ENCODE peak calls at places on chromosomes 6 and 20, in nine cellular contexts. D is AG04450, W is AG10803, J is bronchial epithelial cell, L is cardiac fibroblast, V is PC-3, A is A549, K is brain microvascular endothelial cell, Z is BE2C. Y is an unnamed sample.

GRCh38 chr20:10469599-10469998 is 34.5 kb downstream of the SLX4IP start:
- DNase-seq in D (peak), W (peak), J (peak), L (peak), V (peak), A (peak), K (peak), Z (peak), Y (peak)

GRCh38 chr20:10540636-10541493 is 105.8 kb downstream of the SLX4IP start:
- DNase-seq in D (no peak), W (peak), J (peak), L (peak), V (peak), A (peak), K (peak), Z (no peak), Y (peak)

GRCh38 chr6:136923116-136923953 is 1.2 kb downstream of the SLC35D3 start:
- DNase-seq in D (no peak), W (no peak), J (no peak), L (no peak), V (no peak), A (no peak), K (no peak), Z (no peak), Y (no peak)

GRCh38 chr20:1509237-1509636 is 18.0 kb upstream of the SIRPB2 start:
- DNase-seq in D (no peak), W (peak), J (peak), L (peak), V (peak), A (peak), K (peak), Z (peak), Y (peak)

GRCh38 chr6:10422282-10423034 is 7.6 kb upstream of the TFAP2A start:
- DNase-seq in D (no peak), W (no peak), J (no peak), L (no peak), V (no peak), A (no peak), K (no peak), Z (no peak), Y (no peak)

GRCh38 chr6:37502703-37503485 is 3.2 kb upstream of the CCDC167 start:
- DNase-seq in D (no peak), W (no peak), J (no peak), L (no peak), V (no peak), A (no peak), K (no peak), Z (no peak), Y (no peak)

GRCh38 chr6:163780993-163781392 is 366.5 kb downstream of the QKI start:
- DNase-seq in D (no peak), W (no peak), J (no peak), L (no peak), V (no peak), A (no peak), K (no peak), Z (peak), Y (no peak)

GRCh38 chr6:52013035-52013434 is 74.4 kb downstream of the PKHD1 start:
- DNase-seq in D (no peak), W (peak), J (peak), L (peak), V (peak), A (peak), K (peak), Z (no peak), Y (peak)

GRCh38 chr20:43755851-43756250 is 29.0 kb upstream of the GTSF1L start:
- DNase-seq in D (no peak), W (peak), J (no peak), L (peak), V (no peak), A (no peak), K (peak), Z (no peak), Y (no peak)

GRCh38 chr6:34919651-34920050 is 30.6 kb downstream of the ANKS1A start:
- DNase-seq in D (no peak), W (peak), J (peak), L (peak), V (peak), A (no peak), K (peak), Z (no peak), Y (peak)

GRCh38 chr6:2270049-2270448 is 24.6 kb upstream of the GMDS start:
- DNase-seq in D (no peak), W (no peak), J (no peak), L (no peak), V (no peak), A (no peak), K (no peak), Z (no peak), Y (no peak)

GRCh38 chr6:119446623-119447008 is 97.1 kb upstream of the MAN1A1 start:
- DNase-seq in D (peak), W (peak), J (peak), L (peak), V (peak), A (no peak), K (peak), Z (no peak), Y (peak)

GRCh38 chr6:169933839-169934698 is 182.6 kb downstream of the ERMARD start:
- DNase-seq in D (no peak), W (peak), J (no peak), L (no peak), V (peak), A (no peak), K (no peak), Z (no peak), Y (no peak)

GRCh38 chr20:20482453-20482852 is 114.5 kb downstream of the INSM1 start:
- DNase-seq in D (no peak), W (no peak), J (no peak), L (no peak), V (no peak), A (no peak), K (no peak), Z (no peak), Y (no peak)

DNA sequence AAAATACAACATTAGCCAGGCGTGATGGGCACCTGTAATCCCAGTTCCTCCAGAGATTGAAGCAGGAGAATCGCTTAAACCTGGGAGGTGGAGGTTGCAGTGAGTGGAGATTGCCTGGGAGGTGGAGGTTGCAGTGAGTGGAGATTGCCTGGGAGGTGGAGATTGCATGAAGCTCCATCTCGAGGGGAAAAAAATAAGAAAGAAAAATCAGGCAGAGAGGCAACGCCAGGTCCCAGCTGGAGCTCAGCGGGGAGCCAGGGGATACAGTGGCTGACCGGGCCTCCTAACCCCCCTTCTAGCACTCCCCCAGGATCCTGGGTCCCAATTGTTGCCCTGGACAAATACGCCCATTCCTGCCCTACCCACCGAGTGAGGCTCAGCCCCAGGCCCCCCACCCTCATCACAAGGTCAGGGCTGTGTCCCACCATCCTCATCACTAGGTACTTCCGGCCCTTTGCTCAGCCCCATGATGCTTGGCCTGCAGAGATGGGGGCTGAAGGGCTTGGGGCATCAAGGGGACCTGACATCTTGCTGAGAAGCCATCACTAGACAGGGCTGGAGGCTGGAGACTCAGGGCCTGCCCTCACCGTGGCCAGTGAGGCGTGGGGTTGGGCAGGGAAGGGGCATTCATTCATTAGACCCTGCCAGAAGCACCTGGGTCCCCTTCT is 1.9 kb downstream of the OGFR start:
- DNase-seq in D (no peak), W (no peak), J (no peak), L (no peak), V (no peak), A (no peak), K (no peak), Z (no peak), Y (no peak)
- H3K4me3 ChIP-seq in D (peak), W (peak), J (no peak), L (peak), V (peak), A (peak), K (peak), Z (peak), Y (no peak)

GRCh38 chr6:133891814-133892443 is 3.0 kb downstream of the TCF21 start:
- DNase-seq in D (no peak), W (no peak), J (no peak), L (no peak), V (no peak), A (no peak), K (no peak), Z (no peak), Y (no peak)
- H3K4me3 ChIP-seq in D (peak), W (peak), J (no peak), L (peak), V (no peak), A (peak), K (peak), Z (no peak), Y (no peak)

GRCh38 chr6:134090591-134090990 is 38.2 kb upstream of the SLC2A12 start:
- DNase-seq in D (no peak), W (no peak), J (no peak), L (no peak), V (no peak), A (no peak), K (no peak), Z (no peak), Y (no peak)
- H3K4me3 ChIP-seq in D (no peak), W (no peak), J (no peak), L (no peak), V (no peak), A (no peak), K (no peak), Z (no peak), Y (no peak)

DNA sequence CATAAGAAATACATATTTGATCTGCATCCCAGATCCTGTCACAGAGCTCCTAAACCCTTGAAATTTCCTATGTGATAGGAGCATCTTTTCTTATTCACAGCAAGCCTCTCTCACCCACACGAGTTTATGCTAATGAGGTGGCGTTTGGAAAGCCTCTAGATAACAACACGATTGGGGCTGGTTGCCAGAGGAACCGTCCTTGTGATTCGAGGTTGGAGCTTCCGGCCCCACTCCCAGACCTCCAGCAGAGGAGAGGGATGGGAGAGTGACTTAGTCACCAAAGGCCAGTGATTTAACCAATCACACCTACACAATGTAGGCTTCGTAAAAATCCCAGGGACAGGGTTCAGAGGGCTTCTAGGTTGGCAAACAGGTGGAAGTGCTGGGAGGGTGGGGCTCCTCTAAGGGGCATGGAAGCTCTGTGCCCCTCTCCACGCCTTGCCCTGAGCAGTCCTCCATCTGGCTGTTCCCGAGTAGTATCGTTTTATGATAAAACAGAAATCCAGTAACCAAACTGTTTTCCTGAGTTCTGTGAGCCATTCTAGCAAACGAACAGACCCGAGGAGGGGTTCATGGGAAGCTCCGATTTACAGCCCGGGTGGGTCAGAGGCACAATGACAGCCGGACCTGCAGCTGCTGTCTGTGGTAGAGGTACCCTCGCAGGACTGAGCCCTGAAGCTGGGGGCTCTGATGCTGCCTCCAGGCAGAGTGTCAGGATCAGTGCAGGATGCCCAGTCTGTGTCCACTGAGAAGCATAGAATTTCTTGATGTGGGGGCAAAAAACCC is 238.1 kb upstream of the ARID1B start:
- DNase-seq in D (no peak), W (no peak), J (no peak), L (no peak), V (no peak), A (no peak), K (no peak), Z (no peak), Y (no peak)
- H3K4me3 ChIP-seq in D (no peak), W (no peak), J (no peak), L (no peak), V (no peak), A (no peak), K (no peak), Z (no peak), Y (no peak)

GRCh38 chr20:25279403-25279802 is 31.5 kb downstream of the PYGB start:
- DNase-seq in D (no peak), W (no peak), J (no peak), L (peak), V (peak), A (no peak), K (no peak), Z (no peak), Y (peak)
- H3K4me3 ChIP-seq in D (no peak), W (no peak), J (no peak), L (no peak), V (no peak), A (no peak), K (no peak), Z (no peak), Y (no peak)

DNA sequence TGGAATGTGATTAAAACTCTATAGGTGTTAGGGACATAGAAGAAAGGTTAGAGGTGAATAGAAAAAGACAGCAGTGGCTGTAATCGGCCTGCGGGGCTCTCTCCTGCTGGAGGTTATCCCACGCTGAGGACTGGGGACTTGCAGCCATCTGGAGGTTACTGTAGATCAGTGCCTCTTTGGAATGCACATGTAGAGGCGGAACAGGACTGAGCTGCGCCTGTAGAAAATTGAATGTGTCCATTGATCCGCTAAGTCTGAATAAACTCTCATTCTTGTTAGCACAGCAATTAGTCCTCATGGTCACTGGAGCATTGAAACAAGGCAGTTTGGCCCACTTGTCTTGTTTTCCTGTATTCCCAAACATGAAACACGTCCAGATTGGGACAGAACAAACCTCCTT is 46.3 kb upstream of the F13A1 start:
- DNase-seq in D (no peak), W (no peak), J (no peak), L (no peak), V (no peak), A (no peak), K (no peak), Z (no peak), Y (no peak)
- H3K4me3 ChIP-seq in D (no peak), W (no peak), J (no peak), L (no peak), V (no peak), A (no peak), K (no peak), Z (no peak), Y (no peak)

GRCh38 chr20:38894091-38894847 is 31.9 kb upstream of the FAM83D start:
- DNase-seq in D (no peak), W (no peak), J (no peak), L (no peak), V (no peak), A (peak), K (no peak), Z (no peak), Y (no peak)

GRCh38 chr20:38893056-38893455 is 33.2 kb upstream of the FAM83D start:
- DNase-seq in D (no peak), W (no peak), J (no peak), L (no peak), V (no peak), A (no peak), K (no peak), Z (no peak), Y (no peak)

GRCh38 chr20:38895098-38895949 is 30.9 kb upstream of the FAM83D start:
- DNase-seq in D (no peak), W (no peak), J (no peak), L (no peak), V (no peak), A (no peak), K (no peak), Z (no peak), Y (no peak)

GRCh38 chr20:38892091-38892981 is 33.9 kb upstream of the FAM83D start:
- DNase-seq in D (no peak), W (no peak), J (no peak), L (no peak), V (no peak), A (no peak), K (no peak), Z (no peak), Y (no peak)

DNA sequence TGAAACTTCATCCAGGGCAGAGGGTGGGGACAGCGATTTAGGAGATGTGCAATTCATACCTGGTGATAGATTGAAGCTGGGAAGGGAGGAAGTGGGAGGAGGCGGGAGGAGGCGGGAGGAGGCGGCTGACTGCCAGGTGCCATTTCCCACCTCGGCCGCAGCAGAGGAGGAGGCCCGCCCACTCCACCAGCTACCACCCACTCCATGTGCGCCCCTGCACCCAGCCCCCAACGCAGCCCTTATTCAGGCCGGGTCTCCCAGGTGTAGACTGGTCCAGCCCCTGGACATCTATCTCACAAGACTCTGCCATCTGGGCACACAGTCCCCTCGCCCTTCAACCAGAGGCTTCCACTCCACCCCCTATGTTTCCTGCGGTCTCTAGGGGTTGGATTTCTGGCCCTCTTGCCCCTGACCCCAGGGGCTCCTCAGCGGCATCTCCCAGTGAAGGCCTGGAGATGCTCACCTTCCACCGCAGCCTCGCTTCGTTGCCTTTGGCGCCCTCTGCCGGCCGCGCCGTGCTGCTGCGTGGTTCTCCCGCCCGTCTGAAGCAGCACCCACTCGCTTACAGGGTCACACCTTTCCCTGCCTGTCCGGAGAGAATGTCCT is 32.6 kb upstream of the FAM83D start:
- DNase-seq in D (no peak), W (peak), J (peak), L (peak), V (peak), A (peak), K (peak), Z (peak), Y (peak)
- H3K4me3 ChIP-seq in D (no peak), W (no peak), J (no peak), L (no peak), V (peak), A (peak), K (no peak), Z (peak), Y (no peak)

DNA sequence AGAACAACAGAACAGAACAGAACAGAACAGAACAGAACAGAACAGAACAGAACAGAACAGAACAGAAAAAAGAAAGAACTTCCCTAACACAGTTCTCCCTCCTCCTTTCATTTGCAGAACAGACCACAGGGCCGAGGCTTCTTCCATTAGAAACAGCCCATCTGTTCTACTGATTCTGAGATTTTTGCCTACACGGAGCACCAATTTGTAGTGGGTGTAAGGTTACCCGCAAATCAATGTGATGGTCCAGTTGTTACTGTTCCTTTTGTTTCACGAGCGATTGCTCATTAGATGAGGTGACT is 734 bp upstream of the OGFRL1 start:
- DNase-seq in D (no peak), W (peak), J (no peak), L (no peak), V (no peak), A (no peak), K (no peak), Z (no peak), Y (no peak)
- H3K4me3 ChIP-seq in D (peak), W (peak), J (peak), L (peak), V (peak), A (peak), K (peak), Z (peak), Y (peak)

GRCh38 chr20:56629464-56630085 is 469 bp downstream of the TFAP2C start:
- DNase-seq in D (no peak), W (no peak), J (no peak), L (no peak), V (peak), A (no peak), K (no peak), Z (no peak), Y (no peak)

GRCh38 chr20:56627122-56628014 is 1.7 kb upstream of the TFAP2C start:
- DNase-seq in D (no peak), W (no peak), J (no peak), L (no peak), V (no peak), A (no peak), K (no peak), Z (no peak), Y (no peak)

GRCh38 chr20:56626367-56627121 is 2.6 kb upstream of the TFAP2C start:
- DNase-seq in D (no peak), W (peak), J (peak), L (no peak), V (no peak), A (peak), K (no peak), Z (peak), Y (peak)

GRCh38 chr20:56628873-56629463 is at the start of gene TFAP2C:
- DNase-seq in D (no peak), W (peak), J (peak), L (no peak), V (peak), A (peak), K (peak), Z (peak), Y (peak)

DNA sequence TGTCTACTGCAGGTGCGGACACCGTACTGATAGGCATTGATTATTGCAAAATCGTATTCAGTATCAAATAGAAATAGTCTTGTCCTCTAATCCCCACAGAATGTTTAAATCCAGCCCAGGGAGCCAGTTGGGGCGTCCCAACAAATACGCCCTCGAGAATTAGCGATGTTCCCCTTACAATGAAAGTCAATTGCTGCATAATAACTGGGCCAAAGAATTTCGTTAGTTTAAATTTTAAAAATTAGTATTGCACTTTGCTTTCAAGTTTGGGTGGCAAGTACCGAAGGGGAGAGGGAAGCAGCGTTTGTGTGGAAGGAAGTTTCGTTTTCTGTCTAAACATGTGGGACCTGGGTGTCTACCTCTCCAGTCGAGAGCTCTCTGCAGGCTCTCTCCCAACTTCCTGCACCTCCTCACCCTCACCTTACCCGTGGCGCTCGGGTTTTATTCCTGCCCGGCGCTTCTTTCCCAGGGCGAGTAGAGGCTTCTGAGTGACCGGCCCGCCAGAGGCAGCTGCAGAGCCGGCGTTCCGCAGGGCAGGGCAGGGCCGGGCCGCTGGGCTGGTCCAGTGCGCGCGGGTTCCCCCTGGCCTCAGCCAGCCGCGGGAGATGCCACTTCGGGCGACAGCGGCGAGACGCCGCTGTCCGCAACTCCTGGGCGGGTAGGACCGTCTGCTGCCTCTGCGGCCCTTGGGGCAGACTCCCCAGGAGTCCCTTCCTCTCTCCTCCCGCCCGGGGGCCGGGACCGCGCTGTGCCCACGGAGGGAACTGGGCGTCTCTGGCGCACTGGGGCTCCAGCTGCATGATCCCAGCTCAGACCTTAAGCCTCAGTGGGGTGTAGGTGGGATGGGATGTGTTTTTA is 862 bp upstream of the TFAP2C start:
- DNase-seq in D (no peak), W (no peak), J (no peak), L (no peak), V (peak), A (peak), K (no peak), Z (no peak), Y (peak)
- H3K4me3 ChIP-seq in D (no peak), W (peak), J (peak), L (no peak), V (peak), A (peak), K (peak), Z (no peak), Y (peak)